ENCODE peak calls at places on chromosome 11, in eight cellular contexts. L is HT1080; T is AG09309; X is NCI-H2029; K is CD8-positive, alpha-beta memory T cell; C is activated naive CD4-positive, alpha-beta T cell; M is LoVo; Z is tibial artery. W is an unnamed sample.

GRCh38 chr11:38791346-38791961 is 2193.4 kb upstream of the RAG2 start:
- DNase-seq in L (peak), T (no peak), X (peak), K (no peak), C (no peak), M (peak), Z (no peak), W (no peak)

GRCh38 chr11:78840190-78840589 is 265.5 kb upstream of the NARS2 start:
- DNase-seq in L (no peak), T (peak), X (no peak), K (no peak), C (no peak), M (no peak), Z (no peak), W (no peak)

GRCh38 chr11:84673753-84674152 is 953.4 kb downstream of the DLG2 start:
- DNase-seq in L (no peak), T (no peak), X (no peak), K (no peak), C (no peak), M (no peak), Z (no peak), W (no peak)

GRCh38 chr11:16925495-16926065 is 88.6 kb downstream of the PLEKHA7 start:
- DNase-seq in L (peak), T (no peak), X (peak), K (no peak), C (no peak), M (peak), Z (no peak), W (no peak)

GRCh38 chr11:73415854-73416615 is 39.8 kb downstream of the RELT start:
- DNase-seq in L (no peak), T (peak), X (no peak), K (no peak), C (no peak), M (no peak), Z (no peak), W (no peak)

GRCh38 chr11:60914620-60915249 is 777 bp downstream of the TMEM109 start:
- DNase-seq in L (peak), T (no peak), X (no peak), K (peak), C (no peak), M (no peak), Z (no peak), W (no peak)

GRCh38 chr11:121389651-121390050 is 62.5 kb upstream of the SORL1 start:
- DNase-seq in L (no peak), T (no peak), X (peak), K (no peak), C (no peak), M (no peak), Z (no peak), W (no peak)

GRCh38 chr11:10317281-10317755 is 12.4 kb downstream of the ADM start:
- DNase-seq in L (no peak), T (no peak), X (peak), K (no peak), C (no peak), M (no peak), Z (no peak), W (no peak)

GRCh38 chr11:102794382-102794781 is 3.6 kb downstream of the MMP1 start:
- DNase-seq in L (peak), T (no peak), X (no peak), K (no peak), C (no peak), M (no peak), Z (no peak), W (no peak)

GRCh38 chr11:8023831-8024555 is 36.9 kb downstream of the EIF3F start:
- DNase-seq in L (no peak), T (no peak), X (no peak), K (no peak), C (no peak), M (no peak), Z (no peak), W (no peak)

GRCh38 chr11:3627291-3627690 is 14.5 kb downstream of the ART5 start:
- DNase-seq in L (peak), T (peak), X (no peak), K (no peak), C (no peak), M (no peak), Z (peak), W (no peak)

GRCh38 chr11:8813658-8814057 is 97.3 kb upstream of the AKIP1 start:
- DNase-seq in L (peak), T (no peak), X (peak), K (peak), C (no peak), M (peak), Z (peak), W (no peak)

GRCh38 chr11:2892215-2893020 is 6.8 kb upstream of the CDKN1C start:
- DNase-seq in L (peak), T (no peak), X (peak), K (peak), C (peak), M (peak), Z (peak), W (peak)

GRCh38 chr11:95231126-95231880 is at the start of gene SESN3:
- DNase-seq in L (peak), T (peak), X (peak), K (peak), C (peak), M (peak), Z (peak), W (peak)

GRCh38 chr11:76699461-76700091 is 29.0 kb upstream of the LRRC32 start:
- DNase-seq in L (no peak), T (no peak), X (no peak), K (no peak), C (no peak), M (no peak), Z (no peak), W (no peak)

GRCh38 chr11:129374993-129375721 is 491 bp upstream of the BARX2 start:
- DNase-seq in L (no peak), T (no peak), X (no peak), K (no peak), C (no peak), M (peak), Z (no peak), W (no peak)

W was measured in effector CD4-positive, alpha-beta T cell.